ENCODE peak calls at places on chromosomes 2 and 18, in five cellular contexts. I is stimulated activated CD4-positive, alpha-beta T cell treated with anti-CD3 and anti-CD28 coated beads, Interleukin-4, amount 100 ng/mL, for 24 hours; C is HEK293T; Q is stimulated activated CD8-positive, alpha-beta memory T cell treated with anti-CD3 and anti-CD28 coated beads, Interleukin-15, amount 100 ng/mL, for 4 hours; U is K562. O is an unnamed sample.

GRCh38 chr2:68721482-68722071 is 13.0 kb upstream of the ARHGAP25 start:
- DNase-seq in I (no peak), C (no peak), Q (no peak), U (no peak), O (no peak)

GRCh38 chr2:225735844-225736243 is 336.3 kb downstream of the NYAP2 start:
- DNase-seq in I (no peak), C (no peak), Q (no peak), U (no peak), O (peak; percentile 42)

GRCh38 chr2:43075906-43076585 is 150.4 kb downstream of the ZFP36L2 start:
- DNase-seq in I (no peak), C (no peak), Q (no peak), U (no peak), O (peak; percentile 70)

GRCh38 chr2:185338104-185338503 is 400.5 kb upstream of the FSIP2 start:
- DNase-seq in I (no peak), C (no peak), Q (no peak), U (no peak), O (no peak)

GRCh38 chr2:159640176-159640575 is 23.8 kb upstream of the BAZ2B start:
- DNase-seq in I (no peak), C (no peak), Q (no peak), U (no peak), O (no peak)

GRCh38 chr2:68993660-68994059 is 19.2 kb downstream of the GKN1 start:
- DNase-seq in I (no peak), C (no peak), Q (no peak), U (no peak), O (no peak)

GRCh38 chr18:74499633-74500032 is 3.5 kb downstream of the CNDP2 start:
- DNase-seq in I (peak; percentile 46), C (no peak), Q (peak; percentile 5), U (peak; percentile 49), O (no peak)

GRCh38 chr2:215141706-215142105 is 3.3 kb upstream of the ABCA12 start:
- DNase-seq in I (no peak), C (no peak), Q (no peak), U (no peak), O (no peak)

GRCh38 chr2:24731923-24732322 is 61.3 kb downstream of the PTRHD1 start:
- DNase-seq in I (no peak), C (no peak), Q (no peak), U (no peak), O (no peak)

GRCh38 chr2:241391892-241392665 is 36.0 kb downstream of the FARP2 start:
- DNase-seq in I (no peak), C (peak; percentile 22), Q (no peak), U (no peak), O (peak; percentile 62)

GRCh38 chr2:9641641-9642040 is 10.8 kb upstream of the YWHAQ start:
- DNase-seq in I (peak; percentile 16), C (no peak), Q (no peak), U (no peak), O (no peak)

GRCh38 chr2:233772583-233772982 is 5.5 kb upstream of the MROH2A start:
- DNase-seq in I (no peak), C (no peak), Q (no peak), U (no peak), O (no peak)

GRCh38 chr18:78980777-78981651 is 1.4 kb downstream of the SALL3 start:
- DNase-seq in I (no peak), C (no peak), Q (no peak), U (no peak), O (no peak)

GRCh38 chr2:177585234-177585863 is 192.8 kb downstream of the AGPS start:
- DNase-seq in I (no peak), C (no peak), Q (no peak), U (no peak), O (no peak)

GRCh38 chr2:181223239-181223638 is 233.9 kb upstream of the ITGA4 start:
- DNase-seq in I (no peak), C (no peak), Q (no peak), U (no peak), O (no peak)

GRCh38 chr2:105329561-105330495 is at the start of gene TGFBRAP1:
- DNase-seq in I (peak; percentile 42), C (peak; percentile 72), Q (no peak), U (peak; percentile 80), O (peak; percentile 92)

GRCh38 chr18:58310517-58310916 is 266.5 kb downstream of the NEDD4L start:
- DNase-seq in I (peak; percentile 35), C (no peak), Q (no peak), U (no peak), O (no peak)

GRCh38 chr18:10271481-10271880 is 183.0 kb upstream of the APCDD1 start:
- DNase-seq in I (no peak), C (no peak), Q (no peak), U (no peak), O (no peak)

GRCh38 chr18:2657788-2658458 is 2.4 kb downstream of the SMCHD1 start:
- DNase-seq in I (no peak), C (no peak), Q (no peak), U (no peak), O (peak; percentile 55)

GRCh38 chr2:73426161-73426560 is 40.5 kb downstream of the ALMS1 start:
- DNase-seq in I (no peak), C (no peak), Q (no peak), U (no peak), O (no peak)

GRCh38 chr2:134144081-134144596 is 109.7 kb upstream of the MGAT5 start:
- DNase-seq in I (no peak), C (no peak), Q (no peak), U (no peak), O (no peak)

GRCh38 chr2:65436169-65436824 is 3.9 kb upstream of the SPRED2 start:
- DNase-seq in I (peak; percentile 18), C (peak; percentile 55), Q (no peak), U (peak; percentile 85), O (peak; percentile 96)

GRCh38 chr2:30259827-30260679 is 28.7 kb downstream of the LBH start:
- DNase-seq in I (no peak), C (no peak), Q (no peak), U (no peak), O (no peak)

GRCh38 chr18:26429535-26429934 is 118.8 kb downstream of the KCTD1 start:
- DNase-seq in I (no peak), C (peak; percentile 64), Q (no peak), U (no peak), O (peak; percentile 90)

O was measured in GM03348.